ENCODE peak calls at places on chromosomes 1 and 21, in ten cellular contexts. L is mucosa of gallbladder; C is CD8-positive, alpha-beta T cell; E is astrocyte of the cerebellum; Y is upper lobe of right lung; K is stimulated activated CD8-positive, alpha-beta memory T cell treated with anti-CD3 and anti-CD28 coated beads, Interleukin-15, amount 100 ng/mL, for 4 hours; F is KG1; I is neural crest cell; Q is pancreas; Z is A172. R is an unnamed sample.

GRCh38 chr1:203124011-203124410 is 3.5 kb upstream of the ADORA1 start:
- DNase-seq in E (no peak), Q (no peak), F (no peak), I (no peak), Y (peak; percentile 17), L (no peak), K (no peak), Z (no peak), C (no peak), R (no peak)

GRCh38 chr1:31761883-31762282 is 2.3 kb downstream of the ADGRB2 start:
- DNase-seq in K (no peak), I (no peak), F (no peak), L (no peak), C (no peak), E (no peak), Z (peak; percentile 62), Q (no peak), Y (no peak), R (no peak)

GRCh38 chr1:180849031-180849775 is 63.5 kb upstream of the KIAA1614 start:
- DNase-seq in E (no peak), Q (peak; percentile 21), Z (no peak), F (no peak), K (no peak), L (no peak), C (no peak), I (no peak), Y (no peak), R (no peak)

GRCh38 chr21:28152729-28153128 is 839.9 kb downstream of the LTN1 start:
- DNase-seq in E (no peak), Q (no peak), Y (no peak), F (no peak), C (no peak), L (no peak), I (no peak), K (no peak), Z (no peak), R (no peak)

GRCh38 chr1:115929846-115930245 is 46.5 kb upstream of the SLC22A15 start:
- DNase-seq in L (no peak), C (no peak), Z (peak; percentile 54), Y (no peak), I (no peak), F (no peak), K (no peak), Q (no peak), E (peak; percentile 77), R (no peak)

GRCh38 chr1:236416165-236416564 is 22.1 kb downstream of the EDARADD start:
- DNase-seq in E (no peak), K (no peak), Q (no peak), F (no peak), L (no peak), C (peak; percentile 23), Y (no peak), Z (no peak), I (no peak), R (no peak)

GRCh38 chr1:53658489-53659230 is 80.3 kb downstream of the GLIS1 start:
- DNase-seq in C (no peak), Z (no peak), E (no peak), K (no peak), F (no peak), L (no peak), Q (no peak), I (no peak), Y (no peak), R (no peak)

GRCh38 chr1:182781849-182782586 is 7.6 kb upstream of the NPL start:
- DNase-seq in Y (peak; percentile 80), L (peak; percentile 69), Q (peak; percentile 46), E (no peak), I (peak; percentile 38), Z (peak; percentile 78), F (peak; percentile 60), C (peak; percentile 39), K (peak; percentile 31), R (peak; percentile 70)

GRCh38 chr1:9070421-9071015 is 1.1 kb upstream of the SLC2A5 start:
- DNase-seq in E (no peak), I (no peak), Z (no peak), F (no peak), Q (no peak), C (no peak), L (no peak), Y (no peak), K (no peak), R (no peak)

GRCh38 chr21:28325618-28326017 is 667.1 kb downstream of the LTN1 start:
- DNase-seq in Q (no peak), C (no peak), L (no peak), K (no peak), Y (no peak), I (no peak), Z (no peak), F (no peak), E (no peak), R (no peak)

GRCh38 chr1:184299796-184300195 is 87.0 kb upstream of the C1orf21 start:
- DNase-seq in F (no peak), C (no peak), Z (no peak), L (no peak), Y (no peak), K (no peak), I (no peak), Q (no peak), E (no peak), R (no peak)

GRCh38 chr1:54803761-54804470 is 2.8 kb upstream of the TTC22 start:
- DNase-seq in F (no peak), I (no peak), Z (peak; percentile 27), K (no peak), C (no peak), L (no peak), Y (no peak), E (no peak), Q (no peak), R (peak; percentile 50)

GRCh38 chr1:109649380-109649987 is 6.4 kb upstream of the GSTM4 start:
- DNase-seq in C (no peak), I (no peak), L (no peak), E (no peak), Y (no peak), Q (no peak), Z (no peak), F (peak; percentile 39), K (no peak), R (no peak)

GRCh38 chr1:17161137-17161700 is 42.0 kb upstream of the PADI2 start:
- DNase-seq in Q (no peak), F (no peak), I (no peak), C (no peak), Y (no peak), L (no peak), Z (no peak), K (no peak), E (no peak), R (no peak)

GRCh38 chr1:54324031-54324654 is 82.1 kb downstream of the SSBP3 start:
- DNase-seq in K (no peak), I (no peak), E (no peak), C (no peak), Y (no peak), F (no peak), Z (no peak), Q (no peak), L (no peak), R (no peak)

GRCh38 chr21:37266515-37267221 is 466 bp downstream of the VPS26C start:
- DNase-seq in F (peak; percentile 40), Q (peak; percentile 67), L (no peak), E (no peak), Y (peak; percentile 87), K (no peak), C (no peak), Z (peak; percentile 41), I (peak; percentile 21), R (peak; percentile 60)

GRCh38 chr1:205279986-205280385 is 41.6 kb downstream of the NUAK2 start:
- DNase-seq in Y (no peak), E (no peak), C (no peak), I (no peak), L (no peak), Z (no peak), F (no peak), K (no peak), Q (no peak), R (no peak)

GRCh38 chr1:244941121-244941520 is 76.8 kb upstream of the HNRNPU start:
- DNase-seq in Z (no peak), L (no peak), C (no peak), K (no peak), Q (no peak), E (no peak), F (no peak), Y (no peak), I (no peak), R (no peak)

GRCh38 chr1:219927956-219928790 is at the start of gene SLC30A10:
- DNase-seq in L (peak; percentile 58), I (peak; percentile 28), Y (no peak), Z (no peak), C (no peak), K (no peak), E (no peak), Q (no peak), F (no peak), R (no peak)

GRCh38 chr1:53525595-53525994 is 66.4 kb downstream of the DMRTB1 start:
- DNase-seq in E (no peak), Q (no peak), K (no peak), C (no peak), Z (no peak), F (no peak), L (no peak), I (no peak), Y (no peak), R (no peak)

GRCh38 chr1:170075186-170075585 is 691 bp upstream of the KIFAP3 start:
- DNase-seq in I (no peak), L (no peak), C (no peak), Q (no peak), F (no peak), Y (no peak), K (no peak), Z (no peak), E (no peak), R (no peak)

GRCh38 chr1:51736702-51737101 is 119.8 kb downstream of the OSBPL9 start:
- DNase-seq in C (no peak), I (no peak), L (peak; percentile 20), Y (no peak), E (peak; percentile 81), Q (no peak), F (no peak), K (no peak), Z (peak; percentile 50), R (no peak)

GRCh38 chr1:18256318-18257235 is 149.0 kb downstream of the IGSF21 start:
- DNase-seq in E (peak; percentile 3), Z (peak; percentile 16), Q (peak; percentile 54), I (peak; percentile 84), C (no peak), Y (no peak), F (no peak), L (peak; percentile 66), K (no peak), R (peak; percentile 47)

GRCh38 chr21:33388188-33388587 is 15.0 kb upstream of the IFNGR2 start:
- DNase-seq in C (no peak), K (no peak), Y (no peak), I (no peak), F (no peak), Z (no peak), L (no peak), E (no peak), Q (no peak), R (no peak)

R was measured in stomach.